ENCODE peak calls at places on chromosomes 13 and 19, in six cellular contexts. O, D, R, B, E and C are unnamed samples.

GRCh38 chr13:108963846-108964600 is 334.6 kb downstream of the MYO16 start:
- DNase-seq in O (peak; percentile 76), D (peak; percentile 38), E (peak; percentile 91), B (no peak), R (no peak), C (peak; percentile 79)

GRCh38 chr13:51997641-51998330 is 13.5 kb downstream of the ATP7B start:
- DNase-seq in D (no peak), B (no peak), O (no peak), E (no peak), R (no peak), C (peak; percentile 28)

GRCh38 chr13:93146584-93147292 is 79.9 kb upstream of the GPC6 start:
- DNase-seq in E (peak; percentile 96), R (no peak), O (peak; percentile 90), D (peak; percentile 83), B (no peak), C (peak; percentile 93)

GRCh38 chr13:33799950-33800592 is 17.9 kb upstream of the RFC3 start:
- DNase-seq in B (no peak), E (peak; percentile 48), D (peak; percentile 69), R (no peak), O (peak; percentile 46), C (peak; percentile 79)

GRCh38 chr13:45511310-45512147 is 46.8 kb downstream of the COG3 start:
- DNase-seq in R (no peak), O (peak; percentile 83), D (peak; percentile 89), E (peak; percentile 64), B (peak; percentile 69), C (peak; percentile 87)

GRCh38 chr19:8609210-8610040 is 1.1 kb downstream of the ADAMTS10 start:
- DNase-seq in D (peak; percentile 71), E (peak; percentile 85), R (peak; percentile 71), B (no peak), O (peak; percentile 60), C (peak; percentile 70)

GRCh38 chr19:48403606-48404005 is 10.1 kb downstream of the GRIN2D start:
- DNase-seq in B (no peak), D (peak; percentile 72), R (no peak), E (peak; percentile 64), O (peak; percentile 71), C (peak; percentile 85)

GRCh38 chr13:106867249-106867648 is 299.3 kb upstream of the ARGLU1 start:
- DNase-seq in E (peak; percentile 2), O (no peak), D (peak; percentile 28), R (no peak), B (no peak), C (peak; percentile 52)

GRCh38 chr19:14339741-14340140 is 41.5 kb upstream of the ADGRE5 start:
- DNase-seq in R (no peak), B (no peak), D (no peak), O (no peak), E (no peak), C (no peak)

GRCh38 chr13:109945206-109945960 is 159.0 kb upstream of the IRS2 start:
- DNase-seq in O (peak; percentile 79), R (no peak), E (peak; percentile 66), B (no peak), D (peak; percentile 75), C (peak; percentile 85)

GRCh38 chr13:99176309-99177276 is 24.1 kb upstream of the UBAC2 start:
- DNase-seq in B (peak; percentile 78), E (peak; percentile 34), O (peak; percentile 43), D (peak; percentile 67), R (peak; percentile 65), C (peak; percentile 69)

GRCh38 chr19:53520547-53521372 is 17.2 kb upstream of the ZNF331 start:
- DNase-seq in E (peak; percentile 99), D (peak; percentile 99), B (peak; percentile 97), R (peak; percentile 95), O (peak; percentile 98), C (peak; percentile 100)

GRCh38 chr13:77460195-77460594 is 75.3 kb upstream of the SCEL start:
- DNase-seq in B (peak; percentile 49), D (peak; percentile 4), O (no peak), R (peak; percentile 39), E (no peak), C (no peak)

GRCh38 chr19:13834308-13834790 is 39.1 kb downstream of the ZSWIM4 start:
- DNase-seq in B (no peak), R (no peak), O (peak; percentile 76), E (peak; percentile 65), D (no peak), C (peak; percentile 57)

GRCh38 chr19:46731584-46731983 is 14.3 kb upstream of the FKRP start:
- DNase-seq in E (peak; percentile 61), O (no peak), R (no peak), B (no peak), D (peak; percentile 52), C (no peak)

GRCh38 chr19:34578751-34579150 is 97.2 kb downstream of the WTIP start:
- DNase-seq in E (no peak), B (no peak), O (no peak), D (no peak), R (no peak), C (no peak)

GRCh38 chr13:33017410-33017929 is 1.2 kb downstream of the KL start:
- DNase-seq in R (peak; percentile 48), O (peak; percentile 6), D (peak; percentile 71), B (peak; percentile 69), E (peak; percentile 55), C (peak; percentile 81)

GRCh38 chr13:48827709-48828108 is 148.0 kb upstream of the FNDC3A start:
- DNase-seq in B (no peak), E (no peak), D (no peak), R (no peak), O (no peak), C (no peak)

GRCh38 chr13:101424381-101425155 is 8.3 kb upstream of the NALCN start:
- DNase-seq in E (peak; percentile 33), R (no peak), O (peak; percentile 57), D (no peak), B (no peak), C (peak; percentile 30)

GRCh38 chr13:50994651-50995050 is 85.1 kb downstream of the RNASEH2B start:
- DNase-seq in B (no peak), O (no peak), R (no peak), E (no peak), D (no peak), C (no peak)

GRCh38 chr13:98557934-98558630 is 18.8 kb downstream of the STK24 start:
- DNase-seq in O (peak; percentile 75), E (peak; percentile 74), B (no peak), D (no peak), R (no peak), C (peak; percentile 36)

GRCh38 chr13:41590122-41590521 is 132.8 kb downstream of the RGCC start:
- DNase-seq in D (no peak), O (no peak), R (no peak), E (no peak), B (no peak), C (no peak)

GRCh38 chr19:21604941-21605548 is 99.6 kb downstream of the ZNF429 start:
- DNase-seq in D (no peak), E (peak; percentile 20), R (no peak), B (no peak), O (no peak), C (no peak)

GRCh38 chr19:2188708-2189385 is 25.1 kb downstream of the DOT1L start:
- DNase-seq in E (no peak), O (peak; percentile 86), R (no peak), B (no peak), D (no peak), C (no peak)

GRCh38 chr19:57664269-57665127 is 4.2 kb upstream of the ZSCAN4 start:
- DNase-seq in E (peak; percentile 50), O (peak; percentile 31), B (no peak), R (peak; percentile 66), D (peak; percentile 66), C (peak; percentile 54)

GRCh38 chr13:79541426-79542049 is 60.6 kb downstream of the NDFIP2 start:
- DNase-seq in D (peak; percentile 87), O (peak; percentile 73), E (peak; percentile 53), R (no peak), B (peak; percentile 57), C (peak; percentile 85)

GRCh38 chr13:93620366-93620765 is 393.8 kb downstream of the GPC6 start:
- DNase-seq in D (no peak), R (no peak), B (no peak), O (no peak), E (peak; percentile 42), C (no peak)

DNA sequence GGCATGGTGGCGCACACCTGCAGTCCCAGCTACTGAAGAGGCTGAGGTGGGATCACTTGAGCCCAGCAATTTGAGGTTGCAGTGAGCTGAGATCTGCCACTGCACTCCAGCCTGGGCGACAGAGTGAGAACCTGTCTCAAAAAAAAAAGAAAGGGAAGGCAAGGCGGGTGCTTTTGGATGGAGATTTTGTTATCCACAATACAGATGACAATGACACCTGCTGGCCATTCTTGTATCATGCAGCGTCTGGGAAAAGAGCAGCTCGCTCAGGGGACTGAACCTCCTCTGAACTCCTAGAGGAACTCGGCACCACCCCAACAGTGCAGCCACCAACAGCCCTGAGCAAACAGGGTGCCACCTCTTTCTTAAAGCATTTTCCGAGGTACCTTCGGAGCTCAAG is 22.8 kb downstream of the HAUS8 start:
- DNase-seq in E (peak; percentile 44), O (peak; percentile 59), D (peak; percentile 74), R (no peak), B (peak; percentile 68), C (peak; percentile 77)
- TF ChIP-seq CTCF in E (peak; percentile 54), O (peak; percentile 63), D (peak; percentile 62), R (peak; percentile 79), B (peak; percentile 38), C (peak; percentile 78)

GRCh38 chr13:59531571-59532091 is 632.1 kb downstream of the DIAPH3 start:
- DNase-seq in R (peak; percentile 85), O (peak; percentile 89), B (peak; percentile 75), D (peak; percentile 94), E (peak; percentile 87), C (peak; percentile 85)
- H3K4me3 ChIP-seq in R (no peak overlapping the region), O (no peak overlapping the region), B (no peak overlapping the region), D (no peak overlapping the region), E (no peak overlapping the region), C (no peak overlapping the region)

DNA sequence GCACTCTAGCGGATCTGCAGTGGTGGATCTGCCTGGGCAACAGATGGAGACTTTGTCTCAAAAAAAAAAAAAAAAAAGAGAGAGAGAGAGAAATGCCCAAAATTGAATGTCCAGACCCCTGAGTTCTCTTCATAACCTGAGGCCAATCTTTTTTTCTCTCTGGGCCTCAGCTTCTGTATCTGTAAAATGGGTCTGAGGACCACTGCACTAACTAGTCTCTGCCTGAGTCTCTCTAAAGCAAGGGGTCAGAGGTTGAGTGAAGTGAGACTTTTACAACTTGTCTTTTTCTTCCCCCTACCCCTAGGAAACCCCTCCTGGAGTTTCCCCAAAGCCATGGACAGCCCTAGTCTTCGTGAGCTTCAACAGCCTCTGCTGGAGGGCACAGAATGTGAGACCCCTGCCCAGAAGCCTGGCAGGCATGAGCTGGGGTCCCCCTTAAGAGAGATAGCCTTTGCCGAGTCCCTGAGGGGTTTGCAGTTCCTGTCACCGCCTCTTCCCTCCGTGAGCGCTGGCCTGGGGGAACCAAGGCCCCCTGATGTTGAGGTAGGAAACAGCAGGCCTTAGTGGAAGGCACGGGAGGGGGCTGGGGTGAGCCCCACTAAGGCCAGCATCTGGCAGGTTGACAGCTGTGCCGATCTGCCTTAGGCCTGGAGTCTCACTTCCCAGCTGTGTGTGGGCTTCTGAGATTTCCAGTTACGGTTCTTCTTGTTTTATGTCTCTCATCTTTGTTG is 1.8 kb downstream of the TMEM91 start:
- DNase-seq in D (no peak), B (no peak), O (no peak), R (no peak), E (no peak), C (no peak)
- TF ChIP-seq CTCF in D (no peak), B (no peak), O (peak; percentile 14), R (no peak), E (peak; percentile 13), C (peak; percentile 28)

DNA sequence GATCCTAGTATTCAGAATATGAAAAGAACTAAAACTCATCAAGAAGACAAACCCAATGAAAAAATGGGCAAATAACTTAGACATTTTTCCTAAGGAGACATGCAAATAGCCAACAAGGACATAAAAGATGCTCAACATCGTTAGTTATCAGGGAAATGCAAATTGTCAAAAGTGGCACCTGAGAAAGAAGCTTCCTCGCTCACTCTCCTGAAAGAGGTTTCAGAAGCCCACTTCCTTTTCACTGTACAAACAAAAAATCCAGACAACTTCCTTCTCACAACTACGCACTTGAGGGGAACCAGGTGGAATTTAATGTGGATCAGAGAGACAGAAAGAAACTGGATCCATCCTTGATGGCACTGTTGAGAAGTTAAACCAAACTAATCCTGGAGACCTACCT is 41.5 kb downstream of the KLF12 start:
- DNase-seq in R (no peak), O (no peak), B (no peak), E (no peak), D (no peak), C (no peak)
- H3K4me3 ChIP-seq in R (no peak overlapping the region), O (no peak overlapping the region), B (no peak overlapping the region), E (no peak overlapping the region), D (no peak overlapping the region), C (no peak overlapping the region)